ENCODE peak calls at places on chromosome 17, in six cellular contexts. P, V, T, K, O and S are unnamed samples.
A peak's percentile ranks its signal among the peaks of the same experiment; 100 is the strongest.

GRCh38 chr17:41785091-41785875 is 1.2 kb downstream of the JUP start:
- DNase-seq in O (no peak), P (peak; percentile 69), V (peak; percentile 31), K (peak; percentile 60), T (no peak), S (no peak)

GRCh38 chr17:68326681-68327080 is 35.4 kb downstream of the ARSG start:
- DNase-seq in P (peak; percentile 26), O (no peak), K (no peak), T (peak; percentile 21), V (no peak), S (no peak)

GRCh38 chr17:46802831-46803230 is 15.7 kb downstream of the WNT3 start:
- DNase-seq in P (no peak), O (no peak), T (no peak), K (no peak), V (no peak), S (no peak)

GRCh38 chr17:2335726-2336214 is 487 bp downstream of the TSR1 start:
- DNase-seq in P (no peak), T (no peak), K (no peak), V (peak; percentile 40), O (no peak), S (no peak)

GRCh38 chr17:6831662-6832263 is at the start of gene TEKT1:
- DNase-seq in O (peak; percentile 15), K (peak; percentile 82), V (peak; percentile 45), P (peak; percentile 84), T (peak; percentile 77), S (peak; percentile 33)

GRCh38 chr17:47862621-47863440 is 11.9 kb upstream of the SP6 start:
- DNase-seq in O (no peak), T (peak; percentile 67), P (peak; percentile 88), V (no peak), K (peak; percentile 65), S (peak; percentile 57)

GRCh38 chr17:80220709-80221215 is 535 bp downstream of the SLC26A11 start:
- DNase-seq in O (no peak), P (no peak), T (no peak), K (peak; percentile 14), V (peak; percentile 87), S (no peak)

GRCh38 chr17:79002291-79002690 is 7.3 kb downstream of the CANT1 start:
- DNase-seq in T (no peak), K (no peak), O (no peak), P (no peak), V (no peak), S (no peak)

GRCh38 chr17:9470171-9470570 is 105.4 kb downstream of the STX8 start:
- DNase-seq in K (peak; percentile 55), V (no peak), P (no peak), O (no peak), T (no peak), S (peak; percentile 39)

GRCh38 chr17:15649861-15650391 is 30.4 kb upstream of the FBXW10B start:
- DNase-seq in K (peak; percentile 40), T (peak; percentile 24), P (peak; percentile 78), V (no peak), O (no peak), S (peak; percentile 41)

GRCh38 chr17:7122386-7122785 is 7.8 kb upstream of the ASGR2 start:
- DNase-seq in V (no peak), T (no peak), O (peak; percentile 13), K (peak; percentile 48), P (no peak), S (peak; percentile 54)

GRCh38 chr17:58387834-58388233 is 29.5 kb downstream of the RNF43 start:
- DNase-seq in O (no peak), V (no peak), T (no peak), P (no peak), K (no peak), S (no peak)

GRCh38 chr17:4327638-4328037 is 38.8 kb downstream of the UBE2G1 start:
- DNase-seq in K (no peak), V (no peak), O (peak; percentile 48), P (peak; percentile 97), T (peak; percentile 74), S (peak; percentile 70)

GRCh38 chr17:2786176-2786881 is 9.9 kb upstream of the RAP1GAP2 start:
- DNase-seq in T (peak; percentile 76), K (peak; percentile 86), V (peak; percentile 96), P (peak; percentile 83), O (peak; percentile 31), S (peak; percentile 72)

GRCh38 chr17:12395733-12396354 is 269.8 kb upstream of the MYOCD start:
- DNase-seq in O (no peak), K (peak; percentile 9), V (peak; percentile 31), T (peak; percentile 35), P (peak; percentile 20), S (no peak)

GRCh38 chr17:56690441-56691291 is 97.2 kb downstream of the NOG start:
- DNase-seq in V (no peak), T (no peak), P (no peak), K (no peak), O (no peak), S (no peak)

GRCh38 chr17:64984776-64985521 is 65.7 kb upstream of the LRRC37A3 start:
- DNase-seq in V (no peak), T (no peak), O (no peak), P (peak; percentile 45), K (peak; percentile 52), S (no peak)

GRCh38 chr17:79255926-79256325 is 181.3 kb downstream of the ENGASE start:
- DNase-seq in O (no peak), V (no peak), P (no peak), K (no peak), T (no peak), S (no peak)

GRCh38 chr17:34378664-34379101 is 15.7 kb upstream of the CCL1 start:
- DNase-seq in T (no peak), K (no peak), P (no peak), O (no peak), V (no peak), S (no peak)

GRCh38 chr17:11490171-11490760 is 108.0 kb upstream of the DNAH9 start:
- DNase-seq in O (no peak), V (no peak), P (no peak), K (no peak), T (no peak), S (no peak)

GRCh38 chr17:40093580-40094201 is 6.7 kb downstream of the NR1D1 start:
- DNase-seq in K (no peak), V (no peak), O (no peak), T (no peak), P (no peak), S (no peak)

GRCh38 chr17:9905902-9906301 is 831 bp upstream of the RCVRN start:
- DNase-seq in P (no peak), K (peak; percentile 29), T (no peak), V (peak; percentile 64), O (no peak), S (no peak)

GRCh38 chr17:19646788-19647696 is 1.5 kb upstream of the ALDH3A2 start:
- DNase-seq in T (no peak), P (peak; percentile 30), K (peak; percentile 26), O (no peak), V (no peak), S (peak; percentile 18)

GRCh38 chr17:63099420-63099819 is 133.4 kb downstream of the TANC2 start:
- DNase-seq in T (no peak), P (no peak), O (no peak), K (no peak), V (no peak), S (no peak)

GRCh38 chr17:78828470-78829185 is 12.0 kb downstream of the USP36 start:
- DNase-seq in V (peak; percentile 42), T (peak; percentile 73), K (peak; percentile 40), O (no peak), P (peak; percentile 73), S (peak; percentile 60)

GRCh38 chr17:47839899-47840741 is 953 bp downstream of the SCRN2 start:
- DNase-seq in T (no peak), P (no peak), V (no peak), K (no peak), O (no peak), S (no peak)

GRCh38 chr17:36550491-36551417 is 6.0 kb downstream of the GGNBP2 start:
- DNase-seq in O (no peak), P (no peak), T (no peak), V (no peak), K (no peak), S (no peak)
- H3K4me3 ChIP-seq in O (no peak overlapping the region), P (no peak overlapping the region), T (no peak overlapping the region), V (no peak overlapping the region), K (no peak overlapping the region), S (no peak overlapping the region)

GRCh38 chr17:81282876-81283275 is 12.2 kb downstream of the SLC38A10 start:
- DNase-seq in K (no peak), P (no peak), O (no peak), V (no peak), T (no peak), S (no peak)

GRCh38 chr17:81287155-81287554 is 8.0 kb downstream of the SLC38A10 start:
- DNase-seq in O (no peak), K (no peak), P (no peak), T (no peak), V (no peak), S (no peak)

GRCh38 chr17:81286491-81287145 is 8.5 kb downstream of the SLC38A10 start:
- DNase-seq in T (no peak), K (no peak), O (no peak), P (no peak), V (no peak), S (no peak)

GRCh38 chr17:81285894-81286293 is 9.2 kb downstream of the SLC38A10 start:
- DNase-seq in P (no peak), V (no peak), K (no peak), O (no peak), T (no peak), S (no peak)

GRCh38 chr17:81285179-81285878 is 9.8 kb downstream of the SLC38A10 start:
- DNase-seq in O (no peak), V (no peak), T (peak; percentile 27), K (peak; percentile 66), P (no peak), S (peak; percentile 25)
- H3K4me3 ChIP-seq in O (peak overlapping the region; percentile 18), V (no peak overlapping the region), T (peak overlapping the region; percentile 44), K (peak overlapping the region; percentile 19), P (no peak overlapping the region), S (peak overlapping the region; percentile 3)

GRCh38 chr17:17175917-17176316 is 30.2 kb downstream of the PLD6 start:
- DNase-seq in T (no peak), O (no peak), V (no peak), P (no peak), K (no peak), S (no peak)
- H3K4me3 ChIP-seq in T (no peak overlapping the region), O (no peak overlapping the region), V (no peak overlapping the region), P (no peak overlapping the region), K (no peak overlapping the region), S (no peak overlapping the region)

GRCh38 chr17:29699283-29699682 is 76.6 kb upstream of the CORO6 start:
- DNase-seq in V (no peak), T (no peak), O (no peak), P (no peak), K (no peak), S (no peak)
- H3K4me3 ChIP-seq in V (no peak overlapping the region), T (no peak overlapping the region), O (no peak overlapping the region), P (no peak overlapping the region), K (no peak overlapping the region), S (no peak overlapping the region)

DNA sequence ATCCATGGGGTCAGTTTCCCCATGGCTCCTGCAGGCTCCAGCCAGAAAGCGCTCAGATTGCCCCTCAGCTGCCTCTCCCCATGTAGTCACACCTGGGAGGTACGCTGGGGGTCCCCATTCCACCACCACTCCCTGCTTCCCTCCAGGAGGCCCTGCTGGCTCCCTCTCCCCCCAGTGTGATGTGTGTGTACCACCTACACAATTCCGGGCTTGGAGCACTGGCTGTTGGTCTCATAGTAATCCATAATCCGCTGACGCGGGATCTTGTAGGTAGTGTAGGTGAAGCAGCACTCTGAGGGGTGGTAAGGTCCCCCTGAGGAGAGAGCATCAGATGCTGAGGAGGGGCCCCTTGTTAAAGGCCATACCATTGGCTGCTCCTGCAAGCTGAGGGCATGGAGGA is 2.4 kb downstream of the CCL14 start:
- DNase-seq in O (no peak), K (no peak), V (no peak), T (no peak), P (no peak), S (no peak)
- H3K4me3 ChIP-seq in O (no peak overlapping the region), K (no peak overlapping the region), V (no peak overlapping the region), T (no peak overlapping the region), P (no peak overlapping the region), S (no peak overlapping the region)

GRCh38 chr17:8122923-8123694 is 797 bp downstream of the HES7 start:
- DNase-seq in P (peak; percentile 44), K (peak; percentile 34), O (no peak), V (peak; percentile 48), T (no peak), S (no peak)
- H3K4me3 ChIP-seq in P (peak overlapping the region; percentile 66), K (peak overlapping the region; percentile 53), O (peak overlapping the region; percentile 71), V (peak overlapping the region; percentile 53), T (peak overlapping the region; percentile 66), S (peak overlapping the region; percentile 56)